ENCODE peak calls at places on chromosome 18, in ten cellular contexts. G is heart left ventricle, Q is MCF 10A, O is AML-193, H is LoVo, M is SIG-M5, W is amniotic stem cell, N is LHCN-M2, B is dorsolateral prefrontal cortex, K is H9. V is an unnamed sample.

GRCh38 chr18:57585421-57585820 is 1.1 kb downstream of the FECH start:
- DNase-seq in H (no peak), Q (peak; percentile 9), O (no peak), G (no peak), M (no peak), W (no peak), N (no peak), B (no peak), K (no peak), V (no peak)

GRCh38 chr18:48607049-48607984 is 68.5 kb downstream of the CTIF start:
- DNase-seq in H (peak; percentile 8), Q (peak; percentile 43), G (peak; percentile 70), O (peak; percentile 1), N (peak; percentile 91), B (no peak), K (no peak), W (peak; percentile 75), M (no peak), V (peak; percentile 85)

GRCh38 chr18:57353940-57354461 is 1.6 kb downstream of the ST8SIA3 start:
- DNase-seq in G (peak; percentile 47), W (no peak), H (no peak), B (peak; percentile 64), O (no peak), K (peak; percentile 89), M (no peak), Q (no peak), N (peak; percentile 6), V (peak; percentile 16)

GRCh38 chr18:7878265-7879173 is 311.4 kb downstream of the PTPRM start:
- DNase-seq in B (no peak), H (no peak), G (no peak), O (no peak), W (no peak), M (no peak), Q (peak; percentile 39), N (no peak), K (no peak), V (no peak)

GRCh38 chr18:22477222-22477621 is 59.5 kb upstream of the CTAGE1 start:
- DNase-seq in M (no peak), Q (no peak), K (no peak), N (no peak), W (no peak), B (no peak), G (no peak), H (no peak), O (no peak), V (no peak)

GRCh38 chr18:48540329-48541025 is 1.6 kb downstream of the CTIF start:
- DNase-seq in G (peak; percentile 79), B (peak; percentile 75), N (peak; percentile 55), M (no peak), K (peak; percentile 52), O (no peak), Q (peak; percentile 67), H (peak; percentile 47), W (no peak), V (peak; percentile 80)

GRCh38 chr18:2540575-2540974 is 30.7 kb downstream of the METTL4 start:
- DNase-seq in M (no peak), G (no peak), O (no peak), N (no peak), Q (no peak), B (no peak), K (no peak), W (no peak), H (no peak), V (no peak)

GRCh38 chr18:13136056-13136688 is 82.4 kb upstream of the LDLRAD4 start:
- DNase-seq in H (peak; percentile 49), B (no peak), O (peak; percentile 18), K (no peak), Q (no peak), G (no peak), M (no peak), W (no peak), N (no peak), V (no peak)

GRCh38 chr18:32893915-32894314 is 121.1 kb upstream of the KLHL14 start:
- DNase-seq in W (no peak), H (no peak), Q (peak; percentile 20), B (no peak), M (no peak), O (no peak), K (no peak), G (no peak), N (peak; percentile 28), V (no peak)

GRCh38 chr18:21363411-21363810 is 121.4 kb downstream of the GREB1L start:
- DNase-seq in M (no peak), H (no peak), G (no peak), N (peak; percentile 48), K (no peak), Q (no peak), B (no peak), W (no peak), O (no peak), V (no peak)

GRCh38 chr18:36590621-36591580 is 237.9 kb downstream of the TPGS2 start:
- DNase-seq in H (no peak), G (no peak), O (no peak), Q (no peak), K (no peak), W (no peak), M (no peak), B (no peak), N (no peak), V (no peak)

GRCh38 chr18:77165489-77166415 is 33.2 kb upstream of the MBP start:
- DNase-seq in B (no peak), O (no peak), G (peak; percentile 88), N (peak; percentile 56), W (no peak), H (no peak), M (no peak), Q (peak; percentile 55), K (no peak), V (no peak)

GRCh38 chr18:22912835-22913234 is 20.3 kb upstream of the RBBP8 start:
- DNase-seq in G (no peak), M (no peak), N (peak; percentile 2), W (no peak), Q (no peak), H (no peak), K (no peak), O (no peak), B (no peak), V (peak; percentile 53)